ENCODE peak calls at places on chromosomes 5 and 9, in eight cellular contexts. B, I, P, J, V, O, C and L are unnamed samples.

GRCh38 chr5:77210091-77211012 is at the start of gene PDE8B:
- DNase-seq in I (peak; percentile 30), O (peak; percentile 37), C (no peak), P (no peak), V (no peak), J (no peak), B (no peak), L (peak; percentile 81)

GRCh38 chr5:95113489-95113888 is 171.4 kb downstream of the MCTP1 start:
- DNase-seq in J (no peak), O (no peak), C (no peak), V (no peak), B (no peak), P (no peak), I (no peak), L (no peak)

GRCh38 chr5:19462019-19462418 is 526.0 kb downstream of the CDH18 start:
- DNase-seq in C (no peak), V (no peak), J (no peak), O (no peak), P (no peak), B (no peak), I (no peak), L (no peak)

GRCh38 chr5:146345578-146346366 is 7.1 kb downstream of the POU4F3 start:
- DNase-seq in J (no peak), V (no peak), B (no peak), P (no peak), I (no peak), O (no peak), C (no peak), L (peak; percentile 61)

GRCh38 chr9:112874006-112874405 is 16.7 kb downstream of the SLC46A2 start:
- DNase-seq in I (no peak), B (no peak), O (no peak), J (no peak), C (no peak), P (no peak), V (no peak), L (no peak)

GRCh38 chr5:177369050-177369912 is 11.6 kb downstream of the RGS14 start:
- DNase-seq in B (no peak), C (peak; percentile 71), V (no peak), J (no peak), P (no peak), I (peak; percentile 86), O (no peak), L (peak; percentile 72)

GRCh38 chr9:27496134-27496504 is 28.0 kb upstream of the IFNK start:
- DNase-seq in P (no peak), I (no peak), V (no peak), O (no peak), J (no peak), B (no peak), C (no peak), L (no peak)

GRCh38 chr9:111891910-111892499 is 4.6 kb upstream of the UGCG start:
- DNase-seq in J (peak; percentile 80), V (peak; percentile 16), I (peak; percentile 39), B (peak; percentile 82), C (peak; percentile 73), O (no peak), P (no peak), L (no peak)

GRCh38 chr5:9173281-9174048 is 372.4 kb downstream of the SEMA5A start:
- DNase-seq in V (no peak), C (no peak), B (no peak), I (no peak), P (no peak), J (no peak), O (no peak), L (no peak)

GRCh38 chr5:18789216-18789615 is 1155.0 kb downstream of the TAF11L14 start:
- DNase-seq in J (no peak), C (no peak), O (no peak), V (no peak), P (no peak), I (no peak), B (no peak), L (no peak)

GRCh38 chr5:36777105-36777757 is 99.3 kb upstream of the NIPBL start:
- DNase-seq in V (peak; percentile 27), I (peak; percentile 34), J (peak; percentile 19), B (no peak), O (peak; percentile 32), P (peak; percentile 17), C (peak; percentile 40), L (peak; percentile 48)

GRCh38 chr9:121398374-121398773 is 28.3 kb upstream of the STOM start:
- DNase-seq in B (no peak), V (peak; percentile 5), P (no peak), I (no peak), C (no peak), O (no peak), J (no peak), L (no peak)

GRCh38 chr5:66741394-66741793 is 145.2 kb downstream of the MAST4 start:
- DNase-seq in V (peak; percentile 77), O (no peak), B (peak; percentile 74), C (no peak), I (no peak), J (peak; percentile 26), P (no peak), L (no peak)

GRCh38 chr9:32384002-32384363 is 460 bp upstream of the ACO1 start:
- DNase-seq in V (no peak), P (no peak), C (no peak), J (no peak), B (no peak), I (no peak), O (no peak), L (no peak)

GRCh38 chr9:95349109-95350038 is 31.9 kb upstream of the FANCC start:
- DNase-seq in C (no peak), O (no peak), B (no peak), V (no peak), P (no peak), J (no peak), I (no peak), L (no peak)

GRCh38 chr5:116135344-116135743 is 50.5 kb downstream of the COMMD10 start:
- DNase-seq in P (no peak), V (no peak), B (no peak), J (no peak), O (no peak), I (no peak), C (no peak), L (no peak)
- TF ChIP-seq EP300 in P (no peak), V (no peak), B (no peak), J (no peak), O (no peak), I (no peak), C (no peak), L (no peak)

GRCh38 chr5:156359452-156359851 is 32.5 kb downstream of the SGCD start:
- DNase-seq in O (no peak), B (no peak), P (no peak), C (no peak), J (no peak), V (no peak), I (no peak), L (no peak)
- TF ChIP-seq EP300 in O (no peak), B (no peak), P (no peak), C (no peak), J (no peak), V (no peak), I (no peak), L (no peak)

DNA sequence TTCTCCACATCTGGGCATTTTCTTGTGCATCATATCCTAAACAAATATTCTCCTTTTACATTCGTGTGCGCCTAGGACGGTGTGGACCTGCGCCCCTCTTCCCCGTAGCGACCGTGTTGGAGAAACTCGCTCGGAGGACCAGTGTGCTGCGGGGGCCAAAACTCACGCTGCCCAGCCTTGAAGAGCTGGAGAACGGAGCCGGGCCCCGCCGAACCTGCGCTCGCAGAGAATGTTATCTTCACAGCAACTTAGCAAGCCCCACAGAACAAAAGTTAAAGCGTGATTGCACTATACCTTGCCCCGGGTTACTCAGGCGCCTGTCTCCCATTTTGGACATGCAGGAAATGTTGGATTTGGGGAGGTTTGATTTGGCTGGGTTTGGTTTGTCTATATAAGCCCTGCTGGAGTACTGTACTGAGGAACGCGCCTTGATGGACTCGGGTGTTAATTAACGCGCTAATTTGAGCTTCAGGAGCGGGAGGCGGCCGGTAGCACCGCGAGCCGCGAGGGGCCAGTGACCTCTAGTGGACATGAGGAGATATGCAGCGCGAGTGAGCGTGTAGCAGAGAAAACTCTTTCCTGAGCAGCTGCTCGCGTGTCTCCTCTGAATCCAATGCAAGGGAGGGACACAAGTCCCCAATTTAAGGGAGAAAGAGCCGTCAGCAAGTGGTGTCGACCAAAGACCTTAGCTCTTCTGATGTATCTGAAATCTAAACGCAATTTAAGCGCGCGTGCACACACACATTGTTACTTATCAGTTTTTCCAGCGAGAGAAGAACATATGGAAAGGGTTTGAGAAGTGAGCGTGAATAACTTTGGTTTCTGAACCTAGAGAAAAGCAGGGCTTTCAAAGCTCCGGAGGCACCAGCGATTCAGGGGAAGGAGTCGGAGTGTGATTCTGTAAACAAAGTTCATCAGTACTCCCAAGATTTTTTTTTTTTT is 192.1 kb downstream of the MEF2C start:
- DNase-seq in B (peak; percentile 76), P (peak; percentile 64), I (peak; percentile 59), C (peak; percentile 79), J (peak; percentile 70), O (peak; percentile 66), V (peak; percentile 7), L (peak; percentile 81)
- TF ChIP-seq EP300 in B (no peak), P (peak; percentile 36), I (no peak), C (no peak), J (no peak), O (no peak), V (no peak), L (no peak)

GRCh38 chr5:43042176-43042625 is 2.1 kb upstream of the ANXA2R start:
- DNase-seq in B (peak; percentile 74), O (peak; percentile 73), P (peak; percentile 58), C (no peak), I (peak; percentile 35), V (peak; percentile 47), J (peak; percentile 79), L (peak; percentile 68)
- TF ChIP-seq EP300 in B (no peak), O (no peak), P (peak; percentile 2), C (no peak), I (no peak), V (no peak), J (no peak), L (no peak)

DNA sequence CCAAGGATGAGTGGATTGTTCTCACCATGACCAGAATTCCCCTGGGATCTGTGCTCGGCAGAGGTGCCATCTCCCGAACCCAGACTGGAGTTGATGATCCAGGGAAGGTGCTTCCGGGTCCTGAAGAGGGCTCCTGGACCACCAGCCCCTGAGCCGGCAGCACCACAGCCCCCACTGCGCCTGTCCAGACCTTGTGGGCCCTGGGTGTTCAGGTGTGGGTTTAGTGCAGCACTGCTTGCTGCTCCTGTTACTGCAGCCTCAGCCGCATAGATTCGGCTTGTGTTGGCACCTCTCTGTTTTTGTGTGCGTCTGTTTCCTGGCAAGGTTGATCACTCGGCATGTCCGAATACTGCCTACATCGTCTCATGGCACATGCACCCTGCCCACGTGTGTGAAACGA is 16.3 kb upstream of the NPM1 start:
- DNase-seq in I (no peak), P (no peak), O (no peak), V (no peak), C (no peak), J (no peak), B (no peak), L (no peak)
- TF ChIP-seq EP300 in I (no peak), P (no peak), O (no peak), V (no peak), C (no peak), J (no peak), B (no peak), L (no peak)

DNA sequence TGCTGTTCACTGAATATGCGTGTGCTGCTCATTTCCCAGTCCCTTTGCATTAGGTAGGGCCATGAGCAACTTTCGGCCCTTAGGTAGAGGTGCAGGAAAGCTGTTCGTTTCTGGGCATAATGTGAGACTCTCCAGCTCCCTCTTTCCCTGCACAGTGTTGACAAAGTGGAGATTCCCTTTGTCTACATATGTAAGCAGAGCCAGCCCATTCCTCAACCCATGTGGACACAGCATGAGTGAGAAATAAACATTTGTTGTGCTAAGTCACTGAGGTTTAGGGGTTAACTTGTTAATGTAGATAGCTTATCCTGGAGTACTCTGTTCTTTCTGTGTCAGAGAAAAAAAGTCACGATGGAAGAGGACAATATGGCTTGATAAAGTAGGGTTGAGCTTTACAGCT is 343.8 kb downstream of the PSAT1 start:
- DNase-seq in B (no peak), I (no peak), P (no peak), V (no peak), J (no peak), C (no peak), O (no peak), L (no peak)
- TF ChIP-seq EP300 in B (no peak), I (no peak), P (no peak), V (no peak), J (no peak), C (no peak), O (no peak), L (no peak)